ENCODE peak calls at places on chromosomes 1 and 21, in four cellular contexts. U is small intestine; R is astrocyte; O is stimulated activated naive CD4-positive, alpha-beta T cell. X is an unnamed sample.

GRCh38 chr1:32074841-32075240 is 2.1 kb downstream of the TMEM39B start:
- DNase-seq in U (no peak), R (no peak), O (no peak), X (no peak)

GRCh38 chr1:21909787-21910503 is 27.2 kb downstream of the HSPG2 start:
- DNase-seq in U (no peak), R (peak), O (no peak), X (no peak)

GRCh38 chr1:26168410-26169167 is at the start of gene C1orf232:
- DNase-seq in U (no peak), R (no peak), O (no peak), X (no peak)

GRCh38 chr21:46112731-46113215 is 14.9 kb downstream of the COL6A2 start:
- DNase-seq in U (no peak), R (no peak), O (no peak), X (no peak)

GRCh38 chr1:94394247-94394646 is 23.9 kb upstream of the ABCD3 start:
- DNase-seq in U (no peak), R (no peak), O (no peak), X (no peak)

GRCh38 chr1:189669846-189670245 is 807.8 kb downstream of the BRINP3 start:
- DNase-seq in U (no peak), R (peak), O (no peak), X (no peak)

GRCh38 chr21:34989337-34990151 is 59.6 kb downstream of the RUNX1 start:
- DNase-seq in U (no peak), R (peak), O (no peak), X (no peak)

GRCh38 chr1:1069061-1069710 is 4.9 kb downstream of the RNF223 start:
- DNase-seq in U (peak), R (no peak), O (peak), X (peak)

GRCh38 chr1:53260631-53261247 is 22.4 kb upstream of the MAGOH start:
- DNase-seq in U (no peak), R (no peak), O (no peak), X (no peak)

GRCh38 chr1:86774305-86775304 is 70.2 kb downstream of the SH3GLB1 start:
- DNase-seq in U (peak), R (peak), O (no peak), X (peak)

GRCh38 chr21:28548291-28548690 is 444.4 kb downstream of the LTN1 start:
- DNase-seq in U (no peak), R (peak), O (no peak), X (no peak)

X was measured in HepG2.